ENCODE peak calls at places on chromosomes 4 and X, in five cellular contexts. One of them, this sample, is unnamed.

GRCh38 chrX:108020631-108021030 is 24.2 kb upstream of the VSIG1 start:
- DNase-seq in glomerular endothelial cell: no peak
- DNase-seq in activated T-cell treated with anti-CD3 and anti-CD28 coated beads for 1 hour: no peak
- DNase-seq in GM12892: no peak
- DNase-seq in iris pigment epithelial cell: peak
- DNase-seq in this sample: peak

GRCh38 chrX:1422135-1422465 is 30.2 kb upstream of the SLC25A6 start:
- DNase-seq in glomerular endothelial cell: no peak
- DNase-seq in activated T-cell treated with anti-CD3 and anti-CD28 coated beads for 1 hour: no peak
- DNase-seq in GM12892: no peak
- DNase-seq in iris pigment epithelial cell: no peak
- DNase-seq in this sample: no peak

GRCh38 chrX:153687121-153688039 is at the start of gene SLC6A8:
- DNase-seq in glomerular endothelial cell: no peak
- DNase-seq in activated T-cell treated with anti-CD3 and anti-CD28 coated beads for 1 hour: peak
- DNase-seq in GM12892: no peak
- DNase-seq in iris pigment epithelial cell: peak
- DNase-seq in this sample: peak

GRCh38 chr4:68859655-68860054 is 43.9 kb downstream of the UGT2B10 start:
- DNase-seq in glomerular endothelial cell: no peak
- DNase-seq in activated T-cell treated with anti-CD3 and anti-CD28 coated beads for 1 hour: no peak
- DNase-seq in GM12892: no peak
- DNase-seq in iris pigment epithelial cell: no peak
- DNase-seq in this sample: no peak

GRCh38 chr4:36241771-36242170 is 2.5 kb downstream of the ARAP2 start:
- DNase-seq in glomerular endothelial cell: no peak
- DNase-seq in activated T-cell treated with anti-CD3 and anti-CD28 coated beads for 1 hour: no peak
- DNase-seq in GM12892: no peak
- DNase-seq in iris pigment epithelial cell: no peak
- DNase-seq in this sample: no peak

GRCh38 chr4:94533405-94534223 is 81.9 kb downstream of the PDLIM5 start:
- DNase-seq in glomerular endothelial cell: no peak
- DNase-seq in activated T-cell treated with anti-CD3 and anti-CD28 coated beads for 1 hour: no peak
- DNase-seq in GM12892: no peak
- DNase-seq in iris pigment epithelial cell: no peak
- DNase-seq in this sample: no peak

GRCh38 chr4:108774809-108775530 is 12.1 kb upstream of the ETNPPL start:
- DNase-seq in glomerular endothelial cell: no peak
- DNase-seq in activated T-cell treated with anti-CD3 and anti-CD28 coated beads for 1 hour: no peak
- DNase-seq in GM12892: no peak
- DNase-seq in iris pigment epithelial cell: no peak
- DNase-seq in this sample: no peak

GRCh38 chr4:41549469-41549868 is 11.5 kb downstream of the LIMCH1 start:
- DNase-seq in glomerular endothelial cell: no peak
- DNase-seq in activated T-cell treated with anti-CD3 and anti-CD28 coated beads for 1 hour: no peak
- DNase-seq in GM12892: no peak
- DNase-seq in iris pigment epithelial cell: no peak
- DNase-seq in this sample: no peak

GRCh38 chrX:147912093-147912801 is 528 bp downstream of the FMR1 start:
- DNase-seq in glomerular endothelial cell: no peak
- DNase-seq in activated T-cell treated with anti-CD3 and anti-CD28 coated beads for 1 hour: peak
- DNase-seq in GM12892: peak
- DNase-seq in iris pigment epithelial cell: peak
- DNase-seq in this sample: peak